ENCODE peak calls at places on chromosomes 3 and 15, in ten cellular contexts. I, W, L, T, P, S, H, G, U and F are unnamed samples.

GRCh38 chr15:92012368-92012629 is 158.8 kb downstream of the SLCO3A1 start:
- DNase-seq in L (no peak), W (no peak), G (no peak), S (no peak), U (no peak), P (no peak), T (no peak), H (no peak), I (no peak), F (no peak)

GRCh38 chr3:99410789-99411311 is 227.5 kb upstream of the COL8A1 start:
- DNase-seq in W (no peak), H (peak; percentile 63), S (no peak), I (no peak), G (no peak), L (peak; percentile 92), U (no peak), P (no peak), T (no peak), F (no peak)

GRCh38 chr3:147758786-147759185 is 349.6 kb downstream of the ZIC1 start:
- DNase-seq in W (no peak), L (no peak), I (no peak), T (no peak), G (no peak), H (no peak), U (no peak), P (no peak), S (no peak), F (no peak)

GRCh38 chr15:63752075-63752684 is 81.6 kb downstream of the HERC1 start:
- DNase-seq in L (peak; percentile 32), G (no peak), H (peak; percentile 73), I (no peak), U (no peak), S (no peak), T (no peak), W (no peak), P (peak; percentile 55), F (peak; percentile 28)

GRCh38 chr3:28973621-28974020 is 307.2 kb upstream of the RBMS3 start:
- DNase-seq in S (no peak), T (no peak), H (no peak), G (no peak), W (no peak), P (no peak), I (no peak), L (no peak), U (no peak), F (no peak)

GRCh38 chr3:6066397-6066796 is 794.5 kb upstream of the GRM7 start:
- DNase-seq in T (no peak), G (no peak), S (no peak), H (no peak), L (no peak), I (no peak), W (no peak), U (no peak), P (no peak), F (no peak)

GRCh38 chr3:160641675-160642330 is 35.2 kb upstream of the ARL14 start:
- DNase-seq in H (no peak), W (no peak), I (no peak), T (no peak), U (no peak), P (no peak), S (no peak), G (no peak), L (no peak), F (no peak)

GRCh38 chr15:100918034-100918689 is 995 bp upstream of the LRRK1 start:
- DNase-seq in S (peak; percentile 87), I (peak; percentile 79), P (peak; percentile 90), H (peak; percentile 90), T (peak; percentile 88), G (peak; percentile 81), W (peak; percentile 89), U (peak; percentile 92), L (no peak), F (peak; percentile 68)

GRCh38 chr3:16818945-16819344 is 65.8 kb upstream of the PLCL2 start:
- DNase-seq in W (no peak), T (no peak), I (no peak), G (no peak), S (no peak), P (no peak), L (no peak), H (no peak), U (no peak), F (no peak)

GRCh38 chr3:14474363-14475081 is 65.6 kb downstream of the GRIP2 start:
- DNase-seq in I (no peak), L (no peak), W (no peak), T (no peak), H (no peak), S (no peak), P (no peak), U (no peak), G (no peak), F (no peak)

GRCh38 chr3:156323466-156323865 is 203.1 kb downstream of the KCNAB1 start:
- DNase-seq in L (no peak), I (no peak), G (no peak), T (no peak), U (no peak), H (no peak), S (no peak), W (no peak), P (no peak), F (no peak)

GRCh38 chr3:105791919-105792786 is 76.7 kb downstream of the CBLB start:
- DNase-seq in S (no peak), I (peak; percentile 94), U (no peak), P (no peak), L (peak; percentile 53), W (no peak), H (no peak), T (no peak), G (no peak), F (no peak)

GRCh38 chr3:51621091-51621892 is 49.8 kb upstream of the TEX264 start:
- DNase-seq in P (no peak), S (no peak), T (no peak), L (no peak), W (no peak), I (no peak), H (no peak), G (no peak), U (no peak), F (no peak)

GRCh38 chr15:85540085-85540797 is 159.8 kb downstream of the AKAP13 start:
- DNase-seq in P (no peak), T (no peak), G (no peak), L (no peak), S (no peak), U (no peak), W (no peak), H (no peak), I (no peak), F (no peak)

DNA sequence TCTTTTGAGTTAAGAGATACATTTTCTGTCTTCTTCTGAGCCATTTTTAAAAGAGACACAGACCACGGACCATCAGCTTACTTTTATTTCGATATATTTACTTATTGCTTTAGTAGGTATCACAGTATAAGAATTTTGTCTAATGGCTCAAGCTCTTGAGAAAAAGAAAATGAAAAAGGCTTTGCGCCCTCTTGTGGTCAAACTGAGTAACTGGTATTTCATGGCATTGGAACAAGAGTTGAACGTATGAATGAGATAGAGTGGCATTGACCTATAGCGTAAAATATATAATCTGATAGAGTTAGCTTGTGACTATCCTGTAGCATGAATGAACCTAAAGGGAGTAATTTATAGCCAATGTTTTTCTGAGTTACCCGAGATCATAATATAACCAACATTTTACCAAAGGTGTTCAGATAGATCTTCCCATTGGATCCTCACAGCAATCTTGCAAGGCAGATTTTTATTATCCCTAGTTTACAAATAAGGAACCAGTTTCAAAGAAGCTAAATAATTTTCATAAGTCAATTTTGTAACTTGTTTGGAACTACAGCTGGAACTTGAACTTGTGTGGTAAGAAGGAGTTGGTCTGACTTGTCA is 154.6 kb downstream of the POLR2M start:
- DNase-seq in T (no peak), U (no peak), G (no peak), W (no peak), H (peak; percentile 75), L (peak; percentile 39), S (no peak), I (no peak), P (peak; percentile 36), F (peak; percentile 46)
- TF ChIP-seq CTCF in T (peak; percentile 69), U (peak; percentile 82), G (peak; percentile 86), W (peak; percentile 95), H (peak; percentile 66), L (peak; percentile 75), S (peak; percentile 74), I (peak; percentile 77), P (peak; percentile 75), F (peak; percentile 90)

GRCh38 chr3:44914936-44915335 is 40.5 kb downstream of the TGM4 start:
- DNase-seq in P (no peak), U (no peak), L (no peak), G (no peak), S (no peak), I (no peak), W (peak; percentile 42), T (peak; percentile 44), H (no peak), F (no peak)
- TF ChIP-seq CTCF in P (no peak), U (peak; percentile 35), L (peak; percentile 29), G (no peak), S (peak; percentile 30), I (no peak), W (no peak), T (peak; percentile 24), H (no peak), F (peak; percentile 47)

GRCh38 chr3:20225769-20226168 is 39.8 kb upstream of the SGO1 start:
- DNase-seq in H (peak; percentile 17), T (no peak), I (no peak), U (no peak), P (no peak), L (no peak), G (no peak), S (no peak), W (no peak), F (no peak)
- TF ChIP-seq CTCF in H (peak; percentile 32), T (no peak), I (peak; percentile 49), U (peak; percentile 31), P (peak; percentile 41), L (peak; percentile 9), G (no peak), S (peak; percentile 21), W (no peak), F (peak; percentile 62)

GRCh38 chr15:44426975-44427755 is at the start of gene CTDSPL2:
- DNase-seq in T (peak; percentile 98), U (peak; percentile 98), P (peak; percentile 94), W (peak; percentile 98), I (peak; percentile 98), G (peak; percentile 87), H (peak; percentile 98), S (peak; percentile 94), L (peak; percentile 98), F (peak; percentile 95)

DNA sequence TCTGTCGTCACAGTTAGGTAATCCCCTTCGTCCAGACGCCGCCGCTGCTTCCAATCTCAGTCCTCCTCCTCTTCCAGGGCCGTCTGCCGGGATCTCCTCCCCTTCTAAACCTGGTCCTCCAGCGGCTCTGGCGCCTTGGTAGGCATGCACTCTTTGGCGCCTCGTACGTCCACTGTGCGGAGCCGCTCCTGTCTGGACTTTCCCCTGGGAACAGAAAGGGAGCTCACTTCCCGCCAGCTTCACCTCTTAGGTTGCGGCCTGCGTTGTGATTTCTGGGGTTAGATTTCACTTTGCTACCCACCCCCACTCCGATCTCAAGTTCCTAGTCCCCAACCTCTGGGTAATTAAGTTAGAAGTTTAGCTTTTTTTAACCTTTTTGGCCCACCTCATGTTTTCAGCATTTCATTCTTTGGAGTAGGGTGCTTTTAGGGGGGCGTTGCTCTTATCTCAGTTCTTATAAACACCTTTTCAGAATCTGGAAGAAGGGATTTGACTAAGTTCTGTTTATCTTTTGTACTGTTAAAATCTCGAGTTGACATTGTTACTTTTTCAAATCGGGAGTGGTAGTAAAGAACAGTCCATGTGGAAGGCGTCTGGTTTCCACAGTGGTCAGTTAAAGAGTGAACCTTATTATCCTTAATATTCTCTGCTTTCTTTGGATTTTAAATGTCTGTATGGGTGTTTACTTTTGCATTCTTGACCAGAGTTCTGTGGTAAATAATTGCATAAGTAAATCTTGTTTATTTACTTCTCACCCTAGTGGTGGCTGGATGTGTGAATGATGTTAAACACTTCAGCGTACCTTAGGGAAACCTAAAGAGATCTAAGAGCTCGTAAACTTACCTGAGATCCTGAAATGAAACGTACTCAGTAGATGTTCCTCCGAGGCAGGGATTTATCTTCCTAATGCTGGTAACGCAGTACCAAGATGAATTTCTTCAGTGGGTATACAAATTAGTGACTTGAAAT is 611 bp downstream of the CTDSPL2 start:
- DNase-seq in U (no peak), S (no peak), W (peak; percentile 71), H (peak; percentile 54), T (peak; percentile 62), G (no peak), I (no peak), L (peak; percentile 8), P (no peak), F (no peak)
- TF ChIP-seq CTCF in U (no peak), S (no peak), W (no peak), H (no peak), T (no peak), G (no peak), I (no peak), L (no peak), P (no peak), F (peak; percentile 53)